ENCODE peak calls at places on chromosomes 2 and 18, in four cellular contexts. Y is body of pancreas; B is sigmoid colon; A is CD4-positive, alpha-beta memory T cell. E is an unnamed sample.
A peak's percentile ranks its signal among the peaks of the same experiment; 100 is the strongest.

GRCh38 chr2:165417009-165417408 is 52.5 kb upstream of the CSRNP3 start:
- DNase-seq in Y (no peak), B (no peak), A (no peak), E (no peak)

GRCh38 chr18:37612941-37613340 is 47.3 kb upstream of the CELF4 start:
- DNase-seq in Y (no peak), B (no peak), A (no peak), E (no peak)

GRCh38 chr2:48531141-48531648 is 1.2 kb downstream of the STON1 start:
- DNase-seq in Y (no peak), B (peak; percentile 80), A (no peak), E (peak; percentile 75)

GRCh38 chr2:14385043-14385442 is 247.5 kb upstream of the LRATD1 start:
- DNase-seq in Y (no peak), B (no peak), A (no peak), E (no peak)

GRCh38 chr2:109690822-109691541 is 76.8 kb downstream of the SOWAHC start:
- DNase-seq in Y (peak; percentile 43), B (peak; percentile 88), A (no peak), E (no peak)

GRCh38 chr2:23484767-23485166 is 99.8 kb downstream of the KLHL29 start:
- DNase-seq in Y (no peak), B (no peak), A (no peak), E (no peak)

GRCh38 chr18:75132931-75133525 is 75.9 kb downstream of the PTGR3 start:
- DNase-seq in Y (no peak), B (no peak), A (no peak), E (no peak)

GRCh38 chr2:13114391-13114790 is 397.7 kb downstream of the TRIB2 start:
- DNase-seq in Y (peak; percentile 56), B (no peak), A (no peak), E (peak; percentile 49)

GRCh38 chr2:175877845-175878563 is 124.1 kb downstream of the LNPK start:
- DNase-seq in Y (no peak), B (no peak), A (no peak), E (no peak)

GRCh38 chr2:175884673-175885393 is 117.2 kb downstream of the LNPK start:
- DNase-seq in Y (no peak), B (no peak), A (no peak), E (peak; percentile 37)

GRCh38 chr2:175874291-175874690 is 127.8 kb downstream of the LNPK start:
- DNase-seq in Y (no peak), B (no peak), A (no peak), E (no peak)

GRCh38 chr2:175883586-175884194 is 118.4 kb downstream of the LNPK start:
- DNase-seq in Y (no peak), B (no peak), A (no peak), E (peak; percentile 74)

GRCh38 chr2:175879679-175880078 is 122.4 kb downstream of the LNPK start:
- DNase-seq in Y (no peak), B (no peak), A (no peak), E (no peak)
- H3K27ac ChIP-seq in Y (no peak overlapping the region), B (no peak overlapping the region), A (no peak overlapping the region), E (no peak overlapping the region)

GRCh38 chr18:49495480-49495879 is 8.4 kb upstream of the C18orf32 start:
- DNase-seq in Y (no peak), B (no peak), A (no peak), E (no peak)

GRCh38 chr18:49495074-49495473 is 8.0 kb upstream of the C18orf32 start:
- DNase-seq in Y (no peak), B (no peak), A (no peak), E (no peak)

GRCh38 chr18:49494660-49495059 is 7.6 kb upstream of the C18orf32 start:
- DNase-seq in Y (no peak), B (no peak), A (no peak), E (no peak)

GRCh38 chr18:49500136-49500921 is 13.3 kb upstream of the C18orf32 start:
- DNase-seq in Y (no peak), B (no peak), A (no peak), E (no peak)

GRCh38 chr18:49499046-49499637 is 12.1 kb upstream of the C18orf32 start:
- DNase-seq in Y (no peak), B (no peak), A (no peak), E (no peak)
- H3K27me3 ChIP-seq in Y (no peaks in the 10 kb centered on the region), B (no peaks in the 10 kb centered on the region), A (no peaks in the 10 kb centered on the region), E (no peaks in the 10 kb centered on the region)

DNA sequence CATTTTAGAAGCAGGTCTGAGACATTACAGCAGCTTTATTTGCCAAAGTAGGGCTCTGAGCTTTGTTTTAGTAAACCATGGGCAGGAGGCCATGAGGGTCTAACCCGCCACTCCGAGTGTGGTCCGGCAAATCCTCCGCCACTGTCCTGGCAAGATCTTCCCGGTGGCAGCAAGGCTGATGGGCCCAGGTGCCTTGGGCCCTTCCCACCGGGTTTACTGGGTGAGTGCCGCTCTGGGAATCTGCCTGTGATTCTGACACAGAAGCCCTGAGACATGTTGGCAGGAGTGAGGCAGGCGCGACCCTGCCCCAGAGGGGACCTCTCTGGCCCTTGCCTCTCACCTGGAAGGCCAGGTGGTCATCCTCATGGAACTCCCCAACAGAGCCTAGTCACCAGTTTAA is 29.9 kb downstream of the MTERF4 start:
- DNase-seq in Y (no peak), B (peak; percentile 44), A (no peak), E (no peak)
- H3K36me3 ChIP-seq in Y (peaks cover 2% of the 10 kb centered on the region), B (peaks cover 18% of the 10 kb centered on the region), A (peaks cover 16% of the 10 kb centered on the region), E (no peaks in the 10 kb centered on the region)

GRCh38 chr2:229586012-229586411 is 128.3 kb downstream of the DNER start:
- DNase-seq in Y (no peak), B (no peak), A (no peak), E (no peak)
- H3K27ac ChIP-seq in Y (no peak overlapping the region), B (peak overlapping the region; percentile 51), A (no peak overlapping the region), E (no peak overlapping the region)

GRCh38 chr2:240644171-240644651 is 18.9 kb downstream of the GPR35 start:
- DNase-seq in Y (no peak), B (peak; percentile 54), A (no peak), E (peak; percentile 51)
- H3K27me3 ChIP-seq in Y (no peaks in the 10 kb centered on the region), B (peaks cover 35% of the 10 kb centered on the region), A (no peaks in the 10 kb centered on the region), E (peaks cover 26% of the 10 kb centered on the region)

GRCh38 chr2:218564056-218564455 is 4.1 kb downstream of the USP37 start:
- DNase-seq in Y (no peak), B (no peak), A (no peak), E (no peak)
- H3K36me3 ChIP-seq in Y (no peaks in the 10 kb centered on the region), B (peaks cover 5% of the 10 kb centered on the region), A (peaks cover 14% of the 10 kb centered on the region), E (peaks cover 37% of the 10 kb centered on the region)

DNA sequence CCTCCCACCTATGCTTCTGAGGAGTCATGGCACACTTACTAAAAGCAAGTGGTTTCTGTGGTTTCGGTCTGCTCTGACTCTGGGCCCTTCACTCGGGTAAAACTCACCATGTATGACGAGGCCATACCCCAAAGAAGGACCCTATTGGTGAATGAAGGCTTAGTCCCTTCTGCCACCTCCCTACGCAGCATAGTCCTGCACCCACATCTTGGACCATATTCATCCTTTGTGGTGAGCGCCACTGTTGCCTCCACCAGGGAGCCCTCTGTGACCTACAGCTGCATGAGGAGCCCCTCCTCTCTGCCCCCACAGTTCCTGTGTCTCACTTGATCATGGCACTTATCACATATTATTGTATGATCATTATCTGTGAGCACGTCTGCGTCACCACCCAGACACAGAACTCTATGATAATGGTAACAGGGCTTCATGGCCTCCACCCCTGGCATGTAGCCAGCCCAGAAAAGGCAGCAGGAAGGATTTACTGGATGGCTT is 113.3 kb downstream of the TFCP2L1 start:
- DNase-seq in Y (no peak), B (no peak), A (no peak), E (no peak)
- H3K27ac ChIP-seq in Y (no peak overlapping the region), B (no peak overlapping the region), A (no peak overlapping the region), E (no peak overlapping the region)

GRCh38 chr2:111156529-111156928 is 35.8 kb downstream of the BCL2L11 start:
- DNase-seq in Y (no peak), B (no peak), A (no peak), E (no peak)
- H3K27me3 ChIP-seq in Y (no peaks in the 10 kb centered on the region), B (no peaks in the 10 kb centered on the region), A (no peaks in the 10 kb centered on the region), E (no peaks in the 10 kb centered on the region)

GRCh38 chr2:158634627-158635026 is 160.5 kb upstream of the DAPL1 start:
- DNase-seq in Y (no peak), B (no peak), A (no peak), E (no peak)

GRCh38 chr2:158637357-158637756 is 157.8 kb upstream of the DAPL1 start:
- DNase-seq in Y (no peak), B (no peak), A (no peak), E (no peak)

GRCh38 chr2:158633261-158633660 is 161.9 kb upstream of the DAPL1 start:
- DNase-seq in Y (no peak), B (no peak), A (no peak), E (no peak)

GRCh38 chr2:158635961-158636601 is 159.0 kb upstream of the DAPL1 start:
- DNase-seq in Y (no peak), B (no peak), A (no peak), E (no peak)
- H3K36me3 ChIP-seq in Y (peaks cover 2% of the 10 kb centered on the region), B (no peaks in the 10 kb centered on the region), A (no peaks in the 10 kb centered on the region), E (peaks cover 78% of the 10 kb centered on the region)

GRCh38 chr2:37683926-37684780 is 12.7 kb upstream of the CDC42EP3 start:
- DNase-seq in Y (no peak), B (no peak), A (peak; percentile 43), E (no peak)
- H3K27ac ChIP-seq in Y (no peak overlapping the region), B (no peak overlapping the region), A (no peak overlapping the region), E (no peak overlapping the region)

E was measured in SJCRH30.